ENCODE peak calls at places on chromosomes 7 and 10, in seven cellular contexts. J is left ventricle myocardium inferior; F is HepG2; Y is chondrocyte; D is CD8-positive, alpha-beta T cell; U is foreskin fibroblast; V is stomach. T is an unnamed sample.

GRCh38 chr7:69840248-69840647 is 242.0 kb downstream of the AUTS2 start:
- DNase-seq in U (no peak), J (no peak), D (no peak), Y (no peak), F (no peak), V (no peak), T (no peak)

GRCh38 chr10:99777918-99778716 is 4.3 kb upstream of the ABCC2 start:
- DNase-seq in V (no peak), J (no peak), F (peak), D (no peak), Y (no peak), U (no peak), T (no peak)

GRCh38 chr7:107119376-107120100 is 49.3 kb upstream of the HBP1 start:
- DNase-seq in J (no peak), V (no peak), U (no peak), D (no peak), F (no peak), Y (no peak), T (no peak)

GRCh38 chr7:136062625-136063336 is 85.6 kb upstream of the MTPN start:
- DNase-seq in F (no peak), Y (no peak), J (no peak), V (no peak), D (no peak), U (no peak), T (no peak)

GRCh38 chr10:5933909-5934546 is 43.3 kb downstream of the IL15RA start:
- DNase-seq in U (no peak), Y (no peak), J (no peak), V (no peak), F (no peak), D (no peak), T (no peak)

GRCh38 chr7:32679192-32679591 is 183.9 kb downstream of the AVL9 start:
- DNase-seq in J (no peak), U (no peak), Y (no peak), D (no peak), V (no peak), F (no peak), T (no peak)

GRCh38 chr7:82343-83155 is 109.8 kb upstream of the FAM20C start:
- DNase-seq in V (peak), U (no peak), D (no peak), F (no peak), J (no peak), Y (no peak), T (no peak)

GRCh38 chr10:68550747-68551411 is 9.3 kb upstream of the TET1 start:
- DNase-seq in F (peak), J (no peak), D (peak), V (peak), Y (no peak), U (peak), T (no peak)

GRCh38 chr10:46559231-46559671 is 2.8 kb upstream of the GPRIN2 start:
- DNase-seq in F (no peak), Y (no peak), U (no peak), D (no peak), V (no peak), J (no peak), T (no peak)

GRCh38 chr7:56199639-56200038 is 83.4 kb upstream of the NUPR2 start:
- DNase-seq in U (no peak), J (no peak), F (no peak), V (no peak), Y (no peak), D (no peak), T (no peak)

GRCh38 chr10:78578929-78579328 is 489.8 kb upstream of the ZMIZ1 start:
- DNase-seq in D (no peak), V (no peak), J (no peak), U (no peak), Y (no peak), F (no peak), T (no peak)

GRCh38 chr7:17255930-17256329 is 42.5 kb upstream of the AHR start:
- DNase-seq in V (no peak), J (no peak), F (no peak), D (no peak), U (no peak), Y (no peak), T (no peak)

GRCh38 chr10:50367732-50368131 is 116.4 kb upstream of the ASAH2 start:
- DNase-seq in F (peak), J (no peak), U (peak), Y (no peak), D (no peak), V (no peak), T (no peak)

GRCh38 chr10:58479016-58479415 is 33.7 kb upstream of the BICC1 start:
- DNase-seq in V (no peak), U (no peak), F (no peak), D (no peak), Y (no peak), J (no peak), T (no peak)

GRCh38 chr10:12509794-12510100 is 160.4 kb downstream of the CAMK1D start:
- DNase-seq in J (no peak), U (no peak), D (no peak), F (no peak), V (no peak), Y (no peak), T (peak)

GRCh38 chr10:105188737-105189463 is 547.8 kb downstream of the SORCS3 start:
- DNase-seq in D (no peak), J (no peak), V (no peak), F (peak), Y (no peak), U (peak), T (no peak)

GRCh38 chr7:139153832-139154231 is 44.3 kb upstream of the ZC3HAV1 start:
- DNase-seq in V (no peak), J (no peak), D (no peak), U (peak), F (no peak), Y (no peak), T (no peak)

GRCh38 chr7:42972703-42973500 is 40.7 kb downstream of the MRPL32 start:
- DNase-seq in Y (no peak), V (peak), J (no peak), D (no peak), U (peak), F (peak), T (no peak)

GRCh38 chr7:87339373-87339897 is 6.0 kb upstream of the CROT start:
- DNase-seq in U (no peak), F (no peak), V (no peak), Y (no peak), D (no peak), J (no peak), T (no peak)

GRCh38 chr10:13587367-13587766 is 602 bp downstream of the PRPF18 start:
- DNase-seq in J (no peak), Y (no peak), F (peak), U (no peak), D (no peak), V (no peak), T (no peak)

GRCh38 chr7:76054129-76055120 is 6.5 kb downstream of the MDH2 start:
- DNase-seq in Y (peak), F (no peak), J (no peak), U (peak), D (no peak), V (no peak), T (no peak)

GRCh38 chr7:149686001-149686400 is 87.4 kb downstream of the ZNF467 start:
- DNase-seq in U (peak), F (no peak), V (no peak), Y (no peak), D (no peak), J (no peak), T (no peak)

GRCh38 chr7:123643495-123644428 is 11.9 kb upstream of the LMOD2 start:
- DNase-seq in F (peak), Y (no peak), J (no peak), V (no peak), U (peak), D (no peak), T (no peak)

GRCh38 chr10:87092356-87092860 is 2.2 kb downstream of the GLUD1 start:
- DNase-seq in F (no peak), V (no peak), U (no peak), Y (no peak), J (no peak), D (no peak), T (no peak)

GRCh38 chr7:126495001-126495400 is 757.7 kb downstream of the GRM8 start:
- DNase-seq in J (no peak), Y (no peak), F (no peak), V (no peak), U (no peak), D (no peak), T (no peak)

GRCh38 chr7:122532406-122533269 is 166.3 kb downstream of the RNF133 start:
- DNase-seq in V (no peak), Y (no peak), U (no peak), D (no peak), J (no peak), F (peak), T (no peak)

GRCh38 chr10:121927361-121927840 is 430 bp downstream of the ATE1 start:
- DNase-seq in J (peak), Y (no peak), U (peak), F (peak), V (peak), D (peak), T (no peak)

GRCh38 chr10:124827474-124827873 is 25.9 kb downstream of the ABRAXAS2 start:
- DNase-seq in F (peak), D (no peak), J (no peak), Y (no peak), V (no peak), U (peak), T (no peak)

GRCh38 chr7:95482398-95482797 is 3.3 kb upstream of the ASB4 start:
- DNase-seq in V (no peak), J (no peak), U (no peak), Y (no peak), F (no peak), D (no peak), T (no peak)

GRCh38 chr7:99002146-99002826 is 124.0 kb downstream of the TRRAP start:
- DNase-seq in J (no peak), F (no peak), D (no peak), U (no peak), Y (no peak), V (no peak), T (no peak)

GRCh38 chr7:77450054-77450453 is 33.9 kb upstream of the GSAP start:
- DNase-seq in Y (no peak), D (no peak), V (no peak), U (peak), J (no peak), F (no peak), T (no peak)

GRCh38 chr10:15280462-15280861 is 90.6 kb downstream of the FAM171A1 start:
- DNase-seq in D (no peak), Y (no peak), V (no peak), J (no peak), F (no peak), U (no peak), T (no peak)

GRCh38 chr10:26048756-26049155 is 114.7 kb downstream of the MYO3A start:
- DNase-seq in D (no peak), Y (no peak), J (no peak), V (no peak), F (no peak), U (no peak), T (no peak)

GRCh38 chr7:20331231-20331880 is 656 bp downstream of the ITGB8 start:
- DNase-seq in D (no peak), Y (no peak), F (no peak), V (peak), J (peak), U (no peak), T (no peak)

GRCh38 chr7:105003875-105004510 is 10.0 kb upstream of the KMT2E start:
- DNase-seq in F (no peak), V (no peak), Y (no peak), D (no peak), J (no peak), U (no peak), T (no peak)

GRCh38 chr7:105003275-105003674 is 10.7 kb upstream of the KMT2E start:
- DNase-seq in U (peak), Y (no peak), J (no peak), V (no peak), D (no peak), F (no peak), T (no peak)

GRCh38 chr7:105007298-105007697 is 6.7 kb upstream of the KMT2E start:
- DNase-seq in V (no peak), Y (no peak), D (no peak), U (no peak), F (no peak), J (no peak), T (no peak)

GRCh38 chr7:105009667-105010537 is 4.1 kb upstream of the KMT2E start:
- DNase-seq in J (no peak), Y (no peak), D (no peak), V (no peak), U (no peak), F (no peak), T (no peak)

GRCh38 chr7:105006367-105007139 is 7.5 kb upstream of the KMT2E start:
- DNase-seq in J (no peak), V (peak), D (no peak), Y (no peak), F (no peak), U (no peak), T (no peak)
- TF ChIP-seq CTCF in J (no peak), V (no peak), D (no peak), Y (peak), F (no peak), U (no peak), T (no peak)

DNA sequence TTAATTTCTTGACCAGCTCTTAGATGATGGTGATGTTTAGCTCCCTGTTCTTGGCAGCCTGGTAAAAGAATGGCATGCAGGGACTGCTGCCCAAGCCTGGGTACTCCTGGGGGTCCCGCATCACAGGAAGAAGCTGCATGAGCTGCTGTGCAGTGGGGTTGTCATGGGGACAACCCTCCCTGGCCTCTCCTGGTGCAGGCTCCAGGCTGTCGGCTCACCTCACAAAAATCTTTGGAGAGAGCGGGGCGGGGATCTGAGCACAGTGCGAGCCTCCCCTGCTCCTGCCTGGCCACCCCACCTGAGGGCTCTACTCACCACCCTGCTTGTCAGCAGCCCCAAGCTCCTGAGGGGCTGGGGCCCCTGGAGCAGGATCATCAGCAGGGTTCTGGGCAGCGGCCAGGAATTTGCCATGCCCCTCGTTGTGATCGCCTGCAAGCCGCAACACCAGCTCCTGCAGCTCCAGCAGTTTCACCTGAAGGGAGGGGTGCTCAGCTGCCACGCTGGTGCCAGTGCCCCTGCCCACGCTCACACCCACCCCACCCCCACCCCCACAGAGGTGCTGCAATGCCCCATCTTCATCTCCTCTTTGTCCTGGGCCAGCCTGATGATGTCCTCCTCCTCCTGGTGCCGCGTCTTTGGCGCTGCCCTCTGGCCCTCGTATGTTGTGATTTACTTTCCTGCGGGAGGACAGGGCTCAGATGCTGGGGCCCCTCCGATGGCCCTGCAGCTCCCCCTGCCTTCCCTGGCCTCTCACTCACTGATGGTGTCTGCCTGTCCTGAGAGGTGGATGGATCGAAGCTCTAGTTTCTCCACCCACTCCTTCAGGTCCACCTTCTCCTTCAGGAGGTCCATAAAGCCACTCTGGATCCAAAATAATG is 15.6 kb upstream of the MTPAP start:
- DNase-seq in F (no peak), D (no peak), J (no peak), U (no peak), Y (no peak), V (no peak), T (no peak)
- TF ChIP-seq CTCF in F (no peak), D (no peak), J (no peak), U (no peak), Y (no peak), V (no peak), T (no peak)

GRCh38 chr7:28096713-28097112 is 83.9 kb downstream of the JAZF1 start:
- DNase-seq in U (peak), F (peak), J (no peak), D (peak), Y (no peak), V (peak), T (no peak)

GRCh38 chr7:28088032-28088431 is 92.6 kb downstream of the JAZF1 start:
- DNase-seq in D (no peak), U (no peak), Y (no peak), V (no peak), F (no peak), J (no peak), T (peak)

GRCh38 chr7:28089120-28089714 is 91.4 kb downstream of the JAZF1 start:
- DNase-seq in U (no peak), D (no peak), Y (no peak), J (no peak), V (no peak), F (no peak), T (no peak)

GRCh38 chr7:28091190-28091589 is 89.4 kb downstream of the JAZF1 start:
- DNase-seq in Y (no peak), U (no peak), J (no peak), V (no peak), F (no peak), D (no peak), T (no peak)

DNA sequence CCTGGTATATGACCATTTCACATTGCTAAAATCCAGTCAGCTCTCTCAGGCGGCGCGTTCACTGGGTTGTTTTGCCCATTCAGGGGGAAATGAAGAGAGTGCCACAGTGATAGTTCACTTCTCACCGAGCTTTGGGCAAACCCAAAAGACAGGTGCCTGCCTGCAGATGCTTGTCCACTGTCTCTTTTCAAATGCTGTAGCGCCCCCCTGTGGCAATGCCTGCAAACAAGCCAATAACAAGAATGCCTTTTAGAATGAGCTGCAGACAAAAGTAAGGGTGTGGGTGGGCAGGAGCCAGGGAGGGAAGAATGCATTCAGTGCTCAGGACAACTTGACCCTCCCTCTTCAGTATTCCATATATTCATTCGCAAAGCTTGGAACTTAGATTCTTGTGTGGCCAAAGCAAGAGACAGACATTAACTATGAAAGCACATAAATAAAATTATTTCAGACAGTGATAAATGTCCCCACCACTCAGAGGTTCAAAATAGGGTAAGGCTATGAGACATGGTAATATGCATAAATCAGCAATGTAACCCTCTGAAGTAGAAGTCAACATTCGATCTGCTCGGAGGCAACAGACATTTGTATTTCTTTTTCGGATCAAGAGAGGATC is 86.9 kb downstream of the JAZF1 start:
- DNase-seq in J (peak), V (peak), D (peak), U (peak), F (peak), Y (no peak), T (no peak)
- TF ChIP-seq CTCF in J (peak), V (no peak), D (no peak), U (peak), F (peak), Y (peak), T (peak)

GRCh38 chr10:127498081-127498480 is 51.0 kb upstream of the NPS start:
- DNase-seq in D (no peak), V (no peak), U (no peak), J (no peak), F (no peak), Y (no peak), T (no peak)

GRCh38 chr10:127496045-127496444 is 53.1 kb upstream of the NPS start:
- DNase-seq in F (no peak), U (no peak), V (no peak), D (no peak), Y (no peak), J (no peak), T (no peak)

DNA sequence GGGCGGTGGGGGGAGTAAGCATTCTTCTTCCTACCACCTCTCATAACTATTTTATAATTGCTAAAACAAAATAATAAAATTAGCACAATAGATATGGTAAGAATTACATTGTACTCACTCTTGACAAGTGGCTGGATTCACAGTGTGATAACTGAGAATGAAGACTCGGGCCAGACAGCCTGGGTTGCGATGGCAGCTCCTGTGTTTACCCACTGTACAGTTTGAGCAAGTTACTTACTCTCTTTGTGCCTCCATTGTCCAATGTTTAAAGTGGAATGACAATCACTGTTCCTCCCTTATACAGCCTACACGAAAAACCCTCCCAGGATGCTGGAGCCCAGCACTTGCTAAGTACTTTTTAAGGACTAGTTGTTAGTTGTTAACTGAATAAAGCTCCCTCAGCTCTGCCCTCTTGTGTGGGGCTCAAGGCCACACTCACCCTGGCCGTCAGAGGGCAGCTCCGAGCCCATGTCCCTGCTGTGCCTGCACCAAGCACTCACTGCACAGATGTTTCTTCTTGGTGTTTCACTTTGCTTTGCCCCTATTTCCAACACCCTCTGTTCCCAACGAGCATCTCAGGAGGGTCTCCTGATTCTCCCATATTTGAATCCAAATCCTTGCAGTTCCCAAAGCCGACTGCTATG is 56.4 kb upstream of the NPS start:
- DNase-seq in F (no peak), D (no peak), U (no peak), J (no peak), Y (no peak), V (no peak), T (no peak)
- TF ChIP-seq CTCF in F (peak), D (no peak), U (peak), J (no peak), Y (peak), V (no peak), T (no peak)

GRCh38 chr7:1794888-1795542 is 124.9 kb downstream of the ELFN1 start:
- DNase-seq in D (no peak), F (peak), Y (no peak), U (no peak), V (no peak), J (no peak), T (no peak)
- TF ChIP-seq CTCF in D (no peak), F (peak), Y (peak), U (peak), V (no peak), J (no peak), T (no peak)

GRCh38 chr10:9766762-9767161 is 1250.9 kb upstream of the CELF2 start:
- DNase-seq in F (no peak), V (no peak), J (no peak), Y (no peak), D (no peak), U (no peak), T (no peak)
- TF ChIP-seq CTCF in F (no peak), V (no peak), J (no peak), Y (peak), D (no peak), U (no peak), T (no peak)

GRCh38 chr7:4738711-4739527 is 36.5 kb upstream of the AP5Z1 start:
- DNase-seq in F (peak), V (peak), U (peak), D (no peak), Y (no peak), J (no peak), T (no peak)
- TF ChIP-seq CTCF in F (peak), V (no peak), U (peak), D (no peak), Y (no peak), J (no peak), T (no peak)

DNA sequence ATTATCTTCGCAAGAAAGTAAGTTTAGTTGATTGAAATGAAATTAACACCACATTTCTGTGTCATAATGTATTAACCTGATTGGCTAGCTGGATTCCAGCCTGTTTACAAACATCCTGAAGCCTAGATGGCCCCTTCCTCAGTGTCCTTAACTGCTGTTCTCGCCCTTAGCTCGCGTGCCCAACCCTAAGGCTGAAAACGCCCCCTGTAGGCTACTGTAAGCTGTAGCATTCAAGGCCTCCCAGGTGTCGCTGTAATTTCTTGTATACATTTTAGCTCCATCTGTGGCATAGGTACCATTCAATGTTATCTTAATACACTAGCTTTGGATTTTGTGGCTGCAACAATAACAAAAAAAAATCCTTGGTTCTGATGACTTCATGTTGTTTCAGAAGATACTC is 191.6 kb downstream of the MGMT start:
- DNase-seq in V (no peak), F (peak), J (no peak), D (no peak), Y (no peak), U (no peak), T (no peak)
- TF ChIP-seq CTCF in V (no peak), F (peak), J (peak), D (no peak), Y (peak), U (no peak), T (no peak)

T was measured in vagina.